ENCODE peak calls at places on chromosomes 11 and 22, in four cellular contexts. Z is stimulated activated effector memory CD8-positive, alpha-beta T cell treated with anti-CD3 and anti-CD28 coated beads, Interleukin-12 subunit alpha, Interleukin-12 subunit beta, amount 100 ng/mL, for 72 hours; G is SW480; V is H1. D is an unnamed sample.

GRCh38 chr11:86237267-86237804 is 7.2 kb upstream of the EED start:
- DNase-seq in Z (no peak), G (no peak), V (no peak), D (no peak)

GRCh38 chr11:80503990-80504389 is 1063.2 kb upstream of the TENM4 start:
- DNase-seq in Z (no peak), G (no peak), V (no peak), D (no peak)

GRCh38 chr22:45341503-45341902 is 31.8 kb downstream of the FAM118A start:
- DNase-seq in Z (no peak), G (no peak), V (no peak), D (no peak)

GRCh38 chr22:43118953-43119458 is 8.5 kb downstream of the BIK start:
- DNase-seq in Z (no peak), G (no peak), V (no peak), D (no peak)

GRCh38 chr11:6625832-6626420 is 6.7 kb upstream of the TPP1 start:
- DNase-seq in Z (no peak), G (no peak), V (no peak), D (no peak)

GRCh38 chr11:61109671-61110070 is 7.4 kb downstream of the CD5 start:
- DNase-seq in Z (no peak), G (no peak), V (no peak), D (no peak)

GRCh38 chr11:111324277-111324720 is 26.0 kb downstream of the POU2AF3 start:
- DNase-seq in Z (no peak), G (no peak), V (no peak), D (no peak)

GRCh38 chr11:105910095-105910715 is 111.8 kb downstream of the MSANTD4 start:
- DNase-seq in Z (no peak), G (no peak), V (no peak), D (no peak)

GRCh38 chr22:31230871-31231621 is 18.9 kb downstream of the LIMK2 start:
- DNase-seq in Z (no peak), G (peak; percentile 13), V (no peak), D (no peak)

GRCh38 chr22:19120829-19121630 is 1.2 kb downstream of the DGCR2 start:
- DNase-seq in Z (no peak), G (peak; percentile 78), V (no peak), D (no peak)

GRCh38 chr11:127627629-127628462 is 627.3 kb upstream of the KIRREL3 start:
- DNase-seq in Z (no peak), G (no peak), V (no peak), D (no peak)

GRCh38 chr11:83493034-83493433 is 206.9 kb upstream of the CCDC90B start:
- DNase-seq in Z (no peak), G (no peak), V (no peak), D (no peak)

GRCh38 chr11:121595717-121596156 is 143.0 kb upstream of the SORL1-AS1 start:
- DNase-seq in Z (no peak), G (peak; percentile 8), V (no peak), D (no peak)

GRCh38 chr11:66970808-66971442 is 4.2 kb upstream of the C11orf86 start:
- DNase-seq in Z (peak; percentile 63), G (peak; percentile 70), V (no peak), D (no peak)

GRCh38 chr11:73478737-73479347 is 102.6 kb downstream of the RELT start:
- DNase-seq in Z (no peak), G (peak; percentile 63), V (no peak), D (peak; percentile 9)

GRCh38 chr11:102120006-102120405 is 9.8 kb downstream of the YAP1 start:
- DNase-seq in Z (no peak), G (no peak), V (no peak), D (no peak)

GRCh38 chr11:62687508-62688396 is 1.6 kb downstream of the LRRN4CL start:
- DNase-seq in Z (no peak), G (no peak), V (no peak), D (no peak)

GRCh38 chr22:44459041-44459440 is 39.0 kb downstream of the RTL6 start:
- DNase-seq in Z (no peak), G (no peak), V (no peak), D (no peak)

GRCh38 chr22:29780781-29781676 is 13.9 kb downstream of the UQCR10 start:
- DNase-seq in Z (no peak), G (peak; percentile 30), V (no peak), D (no peak)

GRCh38 chr22:33271390-33272161 is 213.4 kb upstream of the SYN3 start:
- DNase-seq in Z (no peak), G (no peak), V (no peak), D (no peak)

GRCh38 chr11:68128682-68129327 is 7.6 kb upstream of the CHKA start:
- DNase-seq in Z (no peak), G (no peak), V (no peak), D (no peak)

GRCh38 chr11:94130589-94131362 is 2.1 kb downstream of the PANX1 start:
- DNase-seq in Z (no peak), G (no peak), V (no peak), D (no peak)

GRCh38 chr11:118497831-118498230 is 29.4 kb upstream of the TTC36 start:
- DNase-seq in Z (no peak), G (peak; percentile 82), V (no peak), D (no peak)

GRCh38 chr11:134599180-134599810 is 187.3 kb upstream of the B3GAT1 start:
- DNase-seq in Z (no peak), G (peak; percentile 4), V (no peak), D (no peak)

GRCh38 chr11:35347921-35348331 is 71.4 kb downstream of the SLC1A2 start:
- DNase-seq in Z (no peak), G (no peak), V (no peak), D (no peak)

GRCh38 chr11:108241370-108242037 is 18.6 kb downstream of the ATM start:
- DNase-seq in Z (peak; percentile 69), G (no peak), V (no peak), D (no peak)